ENCODE peak calls at places on chromosomes 13 and 19, in four cellular contexts. Y is testis; W is cardiac muscle cell; N is effector memory CD4-positive, alpha-beta T cell. U is an unnamed sample.

GRCh38 chr13:98822238-98822606 is 69.8 kb upstream of the SLC15A1 start:
- DNase-seq in Y (no peak), W (peak), N (no peak), U (no peak)

GRCh38 chr13:51465124-51465523 is 12.3 kb upstream of the INTS6 start:
- DNase-seq in Y (no peak), W (no peak), N (no peak), U (no peak)

GRCh38 chr19:51036519-51036918 is 1.7 kb upstream of the KLK12 start:
- DNase-seq in Y (no peak), W (no peak), N (no peak), U (no peak)

GRCh38 chr19:33998739-33999345 is 173.5 kb upstream of the LSM14A start:
- DNase-seq in Y (no peak), W (peak), N (no peak), U (no peak)

GRCh38 chr13:108957369-108958012 is 328.1 kb downstream of the MYO16 start:
- DNase-seq in Y (no peak), W (peak), N (no peak), U (no peak)

GRCh38 chr13:35791191-35791902 is 314.9 kb upstream of the MAB21L1 start:
- DNase-seq in Y (no peak), W (peak), N (no peak), U (no peak)

GRCh38 chr13:48508001-48508400 is 24.9 kb downstream of the RCBTB2 start:
- DNase-seq in Y (no peak), W (no peak), N (no peak), U (no peak)

GRCh38 chr13:51230473-51231105 is 8.4 kb downstream of the FAM124A start:
- DNase-seq in Y (peak), W (peak), N (no peak), U (no peak)

GRCh38 chr19:41699231-41699967 is 9.0 kb upstream of the CEACAM5 start:
- DNase-seq in Y (no peak), W (no peak), N (no peak), U (no peak)

GRCh38 chr13:95512957-95513356 is 39.6 kb upstream of the CLDN10 start:
- DNase-seq in Y (no peak), W (no peak), N (no peak), U (no peak)

GRCh38 chr19:6580313-6580712 is 10.6 kb downstream of the CD70 start:
- DNase-seq in Y (no peak), W (peak), N (no peak), U (no peak)

GRCh38 chr19:5389353-5389752 is 48.7 kb upstream of the PTPRS start:
- DNase-seq in Y (no peak), W (no peak), N (no peak), U (no peak)

GRCh38 chr19:13693933-13694332 is 70.4 kb upstream of the MRI1 start:
- DNase-seq in Y (no peak), W (no peak), N (no peak), U (no peak)

GRCh38 chr19:30390356-30390988 is 18.3 kb downstream of the ZNF536 start:
- DNase-seq in Y (no peak), W (no peak), N (no peak), U (no peak)

GRCh38 chr19:33292595-33293254 is 9.6 kb downstream of the CEBPA start:
- DNase-seq in Y (no peak), W (peak), N (no peak), U (no peak)

GRCh38 chr13:87792878-87793277 is 121.7 kb downstream of the SLITRK5 start:
- DNase-seq in Y (no peak), W (no peak), N (no peak), U (no peak)

GRCh38 chr19:46990998-46991676 is 28.5 kb upstream of the NPAS1 start:
- DNase-seq in Y (peak), W (peak), N (peak), U (peak)

GRCh38 chr19:6115992-6116391 is 5.7 kb upstream of the RFX2 start:
- DNase-seq in Y (no peak), W (no peak), N (no peak), U (no peak)

GRCh38 chr13:97660488-97661086 is 226.6 kb downstream of the RAP2A start:
- DNase-seq in Y (no peak), W (peak), N (no peak), U (no peak)

GRCh38 chr19:38509027-38509426 is 75.5 kb downstream of the RYR1 start:
- DNase-seq in Y (no peak), W (no peak), N (no peak), U (no peak)

GRCh38 chr13:42364613-42365000 is 92.7 kb downstream of the AKAP11 start:
- DNase-seq in Y (no peak), W (no peak), N (no peak), U (no peak)

GRCh38 chr13:43301341-43301969 is 278.1 kb downstream of the DNAJC15 start:
- DNase-seq in Y (no peak), W (no peak), N (no peak), U (no peak)

GRCh38 chr19:19533826-19534225 is 4.2 kb upstream of the CILP2 start:
- DNase-seq in Y (no peak), W (no peak), N (no peak), U (peak)

GRCh38 chr19:2523630-2524311 is 47.8 kb downstream of the GADD45B start:
- DNase-seq in Y (no peak), W (peak), N (no peak), U (no peak)

GRCh38 chr13:45194081-45194939 is 6.5 kb downstream of the KCTD4 start:
- DNase-seq in Y (peak), W (peak), N (no peak), U (no peak)

GRCh38 chr13:107716741-107717140 is 498.6 kb downstream of the LIG4 start:
- DNase-seq in Y (no peak), W (no peak), N (no peak), U (no peak)

GRCh38 chr19:34274827-34275625 is 20.7 kb downstream of the GARRE1 start:
- DNase-seq in Y (no peak), W (peak), N (no peak), U (no peak)

U was measured in retina.